ENCODE peak calls at places on chromosome X, in four cellular contexts. J is CD4-positive, alpha-beta memory T cell; F is stimulated activated CD4-positive, alpha-beta T cell treated with anti-CD3 and anti-CD28 coated beads, Interleukin-12 subunit alpha, Interleukin-12 subunit beta, amount 100 ng/mL, for 4 hours; B is AG04450. I is an unnamed sample.

GRCh38 chrX:42695800-42696358 is 82.1 kb downstream of the PPP1R2C start:
- DNase-seq in J (no peak), F (no peak), B (no peak), I (no peak)

GRCh38 chrX:32483534-32484136 is 727.7 kb downstream of the DMD start:
- DNase-seq in J (no peak), F (no peak), B (no peak), I (no peak)

GRCh38 chrX:107549504-107549903 is 78.8 kb upstream of the PRPS1 start:
- DNase-seq in J (peak; percentile 58), F (no peak), B (no peak), I (no peak)

GRCh38 chrX:65598559-65599147 is 64.1 kb upstream of the LAS1L start:
- DNase-seq in J (no peak), F (no peak), B (no peak), I (no peak)

GRCh38 chrX:15050395-15050794 is 177.2 kb downstream of the MOSPD2 start:
- DNase-seq in J (no peak), F (no peak), B (no peak), I (no peak)

GRCh38 chrX:53251307-53251706 is 26.3 kb upstream of the KDM5C start:
- DNase-seq in J (no peak), F (no peak), B (peak; percentile 21), I (no peak)

GRCh38 chrX:4963432-4963831 is 1250.0 kb upstream of the PRKX start:
- DNase-seq in J (no peak), F (no peak), B (no peak), I (no peak)

GRCh38 chrX:10750581-10750980 is 130.2 kb upstream of the MID1 start:
- DNase-seq in J (no peak), F (no peak), B (no peak), I (no peak)

GRCh38 chrX:68919707-68920106 is 90.9 kb downstream of the EFNB1 start:
- DNase-seq in J (no peak), F (no peak), B (no peak), I (no peak)

GRCh38 chrX:134172588-134173259 is 64.3 kb upstream of the CCDC160 start:
- DNase-seq in J (peak; percentile 19), F (peak; percentile 28), B (no peak), I (no peak)

GRCh38 chrX:51568586-51568985 is 50.1 kb downstream of the CENPVL3 start:
- DNase-seq in J (no peak), F (no peak), B (peak; percentile 67), I (no peak)

I was measured in smooth muscle cell of the brain vasculature.